ENCODE peak calls at places on chromosomes 4 and X, in six cellular contexts. Y, E, H, L, Z and K are unnamed samples.

GRCh38 chrX:129726307-129727111 is 12.3 kb upstream of the XPNPEP2 start:
- DNase-seq in L (no peak), Y (peak), Z (peak), H (no peak), E (peak), K (no peak)

GRCh38 chr4:149549911-149550310 is 265.7 kb downstream of the IQCM start:
- DNase-seq in L (no peak), Y (peak), E (peak), H (no peak), Z (no peak), K (no peak)

GRCh38 chr4:111954546-111954945 is 190.7 kb upstream of the FAM241A start:
- DNase-seq in Y (peak), Z (no peak), E (no peak), L (no peak), H (no peak), K (no peak)

GRCh38 chr4:31089815-31090214 is 369.6 kb downstream of the PCDH7 start:
- DNase-seq in Z (no peak), Y (no peak), E (peak), H (no peak), L (no peak), K (no peak)

GRCh38 chr4:55437356-55437796 is 41.6 kb downstream of the TMEM165 start:
- DNase-seq in Y (peak), E (peak), L (no peak), Z (no peak), H (no peak), K (no peak)

GRCh38 chr4:20248155-20248558 is 3.5 kb upstream of the SLIT2 start:
- DNase-seq in L (no peak), Y (peak), E (peak), Z (no peak), H (no peak), K (no peak)

GRCh38 chrX:152632445-152633097 is 5.1 kb upstream of the GABRQ start:
- DNase-seq in L (no peak), Z (no peak), Y (peak), H (no peak), E (peak), K (no peak)

GRCh38 chr4:26484032-26484515 is 6.2 kb downstream of the CCKAR start:
- DNase-seq in Z (no peak), L (no peak), H (no peak), Y (no peak), E (no peak), K (no peak)

GRCh38 chr4:123096038-123096437 is 173.6 kb upstream of the NUDT6 start:
- DNase-seq in Z (no peak), E (no peak), H (no peak), L (no peak), Y (peak), K (no peak)

GRCh38 chrX:120791013-120791643 is 84.5 kb downstream of the CT47B1 start:
- DNase-seq in Z (peak), L (no peak), E (peak), Y (peak), H (no peak), K (no peak)

GRCh38 chr4:92968996-92969395 is 665.2 kb downstream of the GRID2 start:
- DNase-seq in L (no peak), H (no peak), E (no peak), Y (no peak), Z (no peak), K (no peak)

GRCh38 chrX:135435933-135436332 is 14.2 kb downstream of the SMIM10L2A start:
- DNase-seq in Z (no peak), Y (no peak), E (no peak), L (peak), H (no peak), K (no peak)

GRCh38 chrX:1472975-1473374 is 20.3 kb upstream of the ASMTL start:
- DNase-seq in E (no peak), Z (no peak), Y (no peak), L (no peak), H (no peak), K (no peak)

GRCh38 chrX:103550415-103551051 is 31.2 kb upstream of the RAB40A start:
- DNase-seq in E (peak), H (no peak), L (no peak), Z (no peak), Y (no peak), K (no peak)

GRCh38 chrX:138710311-138710791 is 1.2 kb downstream of the FGF13 start:
- DNase-seq in Z (peak), Y (no peak), E (no peak), L (no peak), H (no peak), K (no peak)

GRCh38 chr4:54971474-54971950 is 153.9 kb downstream of the KDR start:
- DNase-seq in E (peak), H (no peak), Z (no peak), Y (peak), L (no peak), K (no peak)

GRCh38 chr4:187972135-187972534 is 23.4 kb upstream of the ZFP42 start:
- DNase-seq in H (no peak), L (no peak), E (no peak), Y (no peak), Z (no peak), K (no peak)

GRCh38 chr4:114807759-114808404 is 209.3 kb downstream of the UGT8 start:
- DNase-seq in E (peak), H (no peak), Y (peak), Z (peak), L (no peak), K (peak)

GRCh38 chr4:76690091-76690905 is 207.6 kb downstream of the SOWAHB start:
- DNase-seq in Z (no peak), Y (peak), E (no peak), H (no peak), L (no peak), K (no peak)

GRCh38 chr4:119041951-119042560 is 93.6 kb upstream of the MYOZ2 start:
- DNase-seq in L (no peak), Z (no peak), Y (peak), E (peak), H (no peak), K (peak)

GRCh38 chrX:14013074-14013473 is 16.6 kb downstream of the GEMIN8 start:
- DNase-seq in E (peak), H (no peak), L (no peak), Y (no peak), Z (no peak), K (no peak)

GRCh38 chr4:137659431-137659830 is 127.1 kb upstream of the PCDH18 start:
- DNase-seq in Z (no peak), E (peak), H (no peak), L (no peak), Y (peak), K (no peak)

GRCh38 chr4:11228575-11228974 is 200.1 kb downstream of the HS3ST1 start:
- DNase-seq in E (no peak), H (no peak), Z (no peak), L (no peak), Y (no peak), K (no peak)

GRCh38 chr4:141497627-141498026 is 138.8 kb upstream of the IL15 start:
- DNase-seq in H (no peak), Y (no peak), Z (no peak), L (no peak), E (no peak), K (no peak)

GRCh38 chr4:3436798-3437581 is 4.8 kb upstream of the HGFAC start:
- DNase-seq in E (peak), H (no peak), Z (peak), L (peak), Y (peak), K (no peak)

GRCh38 chr4:26141101-26141830 is 179.5 kb upstream of the RBPJ start:
- DNase-seq in Y (peak), L (peak), E (no peak), Z (no peak), H (no peak), K (no peak)

GRCh38 chr4:71441186-71442169 is 102.7 kb downstream of the SLC4A4 start:
- DNase-seq in Z (no peak), E (peak), H (no peak), Y (peak), L (no peak), K (no peak)

GRCh38 chr4:71212216-71212615 is 126.6 kb upstream of the SLC4A4 start:
- DNase-seq in Z (no peak), Y (peak), L (no peak), H (no peak), E (no peak), K (no peak)

GRCh38 chr4:2071912-2072867 is 13.1 kb downstream of the NAT8L start:
- DNase-seq in H (no peak), Z (peak), L (peak), E (no peak), Y (no peak), K (no peak)

GRCh38 chrX:69077895-69078455 is 87.3 kb downstream of the PJA1 start:
- DNase-seq in L (no peak), Z (no peak), E (no peak), H (no peak), Y (no peak), K (no peak)

GRCh38 chrX:56792270-56793111 is 63.4 kb downstream of the NBDY start:
- DNase-seq in E (no peak), Z (no peak), Y (no peak), L (no peak), H (no peak), K (no peak)